ENCODE peak calls at places on chromosomes 6 and 20, in seven cellular contexts. K is prostate gland; C is CD8-positive, alpha-beta memory T cell; L is cardiac septum; E is sciatic nerve; R is BJ; A is RPMI8226. X is an unnamed sample.

GRCh38 chr20:62027116-62027515 is 38.6 kb downstream of the TAF4 start:
- DNase-seq in K (no peak), C (no peak), L (no peak), E (no peak), R (no peak), A (no peak), X (no peak)

GRCh38 chr20:11431613-11432012 is 486.1 kb upstream of the BTBD3 start:
- DNase-seq in K (no peak), C (no peak), L (no peak), E (no peak), R (no peak), A (no peak), X (no peak)

GRCh38 chr20:24808616-24809015 is 140.5 kb upstream of the CST7 start:
- DNase-seq in K (no peak), C (no peak), L (no peak), E (no peak), R (no peak), A (no peak), X (no peak)

GRCh38 chr20:31602779-31603441 is 2.2 kb upstream of the ID1 start:
- DNase-seq in K (no peak), C (peak; percentile 29), L (no peak), E (no peak), R (no peak), A (peak; percentile 50), X (no peak)

GRCh38 chr20:46755483-46756417 is 46.3 kb downstream of the SLC2A10 start:
- DNase-seq in K (no peak), C (no peak), L (no peak), E (no peak), R (no peak), A (no peak), X (no peak)

GRCh38 chr20:37369846-37370245 is 23.9 kb downstream of the SRC start:
- DNase-seq in K (no peak), C (no peak), L (no peak), E (no peak), R (no peak), A (no peak), X (no peak)

GRCh38 chr6:112018619-112019416 is 35.1 kb upstream of the CCN6 start:
- DNase-seq in K (peak; percentile 40), C (no peak), L (no peak), E (no peak), R (no peak), A (no peak), X (peak; percentile 86)

GRCh38 chr6:122947355-122947754 is 48.7 kb upstream of the CLVS2 start:
- DNase-seq in K (no peak), C (no peak), L (no peak), E (no peak), R (no peak), A (no peak), X (no peak)